ENCODE peak calls at places on chromosome 13, in five cellular contexts. One of them, this sample, is unnamed.

GRCh38 chr13:83065136-83065535 is 817.1 kb downstream of the SLITRK1 start:
- DNase-seq in keratinocyte: no peak
- DNase-seq in A673: no peak
- DNase-seq in cardiac muscle cell: peak; percentile 97
- DNase-seq in right cardiac atrium: peak; percentile 51
- DNase-seq in this sample: no peak

GRCh38 chr13:107680115-107680514 is 535.2 kb downstream of the LIG4 start:
- DNase-seq in right cardiac atrium: no peak
- DNase-seq in keratinocyte: no peak
- DNase-seq in cardiac muscle cell: peak; percentile 3
- DNase-seq in A673: peak; percentile 19
- DNase-seq in this sample: no peak

GRCh38 chr13:88022826-88023225 is 351.7 kb downstream of the SLITRK5 start:
- DNase-seq in A673: no peak
- DNase-seq in keratinocyte: no peak
- DNase-seq in cardiac muscle cell: peak; percentile 40
- DNase-seq in right cardiac atrium: no peak
- DNase-seq in this sample: no peak

GRCh38 chr13:81929988-81930387 is 1589.1 kb upstream of the SPRY2 start:
- DNase-seq in cardiac muscle cell: peak; percentile 5
- DNase-seq in right cardiac atrium: no peak
- DNase-seq in keratinocyte: no peak
- DNase-seq in A673: peak; percentile 44
- DNase-seq in this sample: peak; percentile 82

GRCh38 chr13:112885782-112886268 is 83.2 kb upstream of the MCF2L start:
- DNase-seq in A673: no peak
- DNase-seq in keratinocyte: peak; percentile 45
- DNase-seq in cardiac muscle cell: peak; percentile 94
- DNase-seq in right cardiac atrium: peak; percentile 87
- DNase-seq in this sample: no peak

GRCh38 chr13:112069063-112069726 is 2.2 kb downstream of the SOX1 start:
- DNase-seq in right cardiac atrium: no peak
- DNase-seq in keratinocyte: no peak
- DNase-seq in A673: no peak
- DNase-seq in cardiac muscle cell: no peak
- DNase-seq in this sample: no peak

GRCh38 chr13:37194428-37194861 is 89.0 kb upstream of the CSNK1A1L start:
- DNase-seq in A673: no peak
- DNase-seq in right cardiac atrium: no peak
- DNase-seq in keratinocyte: no peak
- DNase-seq in cardiac muscle cell: peak; percentile 35
- DNase-seq in this sample: no peak

GRCh38 chr13:57568865-57569264 is 62.7 kb upstream of the PCDH17 start:
- DNase-seq in right cardiac atrium: no peak
- DNase-seq in cardiac muscle cell: no peak
- DNase-seq in keratinocyte: no peak
- DNase-seq in A673: no peak
- DNase-seq in this sample: no peak

GRCh38 chr13:21435710-21436151 is 23.4 kb downstream of the ZDHHC20 start:
- DNase-seq in cardiac muscle cell: peak; percentile 79
- DNase-seq in keratinocyte: no peak
- DNase-seq in A673: no peak
- DNase-seq in right cardiac atrium: peak; percentile 65
- DNase-seq in this sample: no peak

GRCh38 chr13:80171096-80171495 is 169.8 kb downstream of the SPRY2 start:
- DNase-seq in A673: no peak
- DNase-seq in right cardiac atrium: no peak
- DNase-seq in keratinocyte: no peak
- DNase-seq in cardiac muscle cell: no peak
- DNase-seq in this sample: no peak

GRCh38 chr13:45119469-45119989 is 781 bp upstream of the GTF2F2 start:
- DNase-seq in keratinocyte: no peak
- DNase-seq in A673: no peak
- DNase-seq in right cardiac atrium: no peak
- DNase-seq in cardiac muscle cell: peak; percentile 78
- DNase-seq in this sample: no peak

GRCh38 chr13:31009166-31009565 is 76.7 kb downstream of the TEX26 start:
- DNase-seq in A673: no peak
- DNase-seq in cardiac muscle cell: peak; percentile 7
- DNase-seq in right cardiac atrium: no peak
- DNase-seq in keratinocyte: peak; percentile 38
- DNase-seq in this sample: no peak

GRCh38 chr13:45195421-45195820 is 5.4 kb downstream of the KCTD4 start:
- DNase-seq in A673: no peak
- DNase-seq in right cardiac atrium: no peak
- DNase-seq in keratinocyte: no peak
- DNase-seq in cardiac muscle cell: no peak
- DNase-seq in this sample: no peak

GRCh38 chr13:52414963-52415362 is 9.0 kb upstream of the THSD1 start:
- DNase-seq in A673: no peak
- DNase-seq in right cardiac atrium: no peak
- DNase-seq in keratinocyte: peak; percentile 55
- DNase-seq in cardiac muscle cell: peak; percentile 61
- DNase-seq in this sample: no peak

GRCh38 chr13:72537400-72537780 is 190.0 kb downstream of the MZT1 start:
- DNase-seq in keratinocyte: no peak
- DNase-seq in cardiac muscle cell: no peak
- DNase-seq in right cardiac atrium: no peak
- DNase-seq in A673: no peak
- DNase-seq in this sample: no peak

GRCh38 chr13:99178636-99179035 is 22.0 kb upstream of the UBAC2 start:
- DNase-seq in keratinocyte: no peak
- DNase-seq in A673: no peak
- DNase-seq in cardiac muscle cell: no peak
- DNase-seq in right cardiac atrium: peak; percentile 31
- DNase-seq in this sample: no peak

GRCh38 chr13:63449549-63449948 is 2033.9 kb upstream of the PCDH20 start:
- DNase-seq in A673: peak; percentile 37
- DNase-seq in right cardiac atrium: no peak
- DNase-seq in cardiac muscle cell: no peak
- DNase-seq in keratinocyte: no peak
- DNase-seq in this sample: no peak

GRCh38 chr13:32537580-32538233 is 888 bp downstream of the N4BP2L2 start:
- DNase-seq in A673: peak; percentile 44
- DNase-seq in cardiac muscle cell: no peak
- DNase-seq in keratinocyte: no peak
- DNase-seq in right cardiac atrium: peak; percentile 34
- DNase-seq in this sample: peak; percentile 36

DNA sequence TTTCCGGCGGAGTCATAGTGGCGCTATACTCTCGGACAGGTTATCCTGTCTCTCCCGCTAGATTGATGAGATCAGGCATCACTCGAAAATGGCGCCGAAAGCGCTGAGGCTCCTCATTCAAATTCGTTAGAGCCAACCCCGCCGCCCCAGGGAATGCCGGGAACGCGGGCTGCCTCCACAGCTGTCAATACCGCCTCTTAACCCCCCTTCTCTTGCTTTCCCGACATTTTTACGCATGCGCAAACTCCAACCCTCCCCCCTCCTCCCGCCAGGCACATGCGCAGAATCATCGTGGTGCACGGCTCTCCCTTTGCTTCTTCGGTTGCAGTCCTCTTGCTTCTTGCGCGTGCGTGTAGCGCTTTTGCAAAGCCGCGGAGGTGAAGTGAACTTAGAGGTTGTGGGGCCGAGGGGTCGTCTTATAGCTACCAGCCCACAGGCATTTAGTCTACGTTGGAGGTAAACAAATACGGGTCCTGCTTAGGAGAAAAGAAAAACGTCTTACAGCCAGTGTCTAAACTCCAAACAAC is 66.7 kb downstream of the KCNRG start:
- DNase-seq in A673: peak; percentile 99
- DNase-seq in right cardiac atrium: peak; percentile 97
- DNase-seq in keratinocyte: peak; percentile 91
- DNase-seq in cardiac muscle cell: peak; percentile 99
- DNase-seq in this sample: peak; percentile 98
- H3K4me1 ChIP-seq in A673: peaks cover 26% of the 10 kb centered on the region
- H3K4me1 ChIP-seq in right cardiac atrium: no peaks in the 10 kb centered on the region
- H3K4me1 ChIP-seq in keratinocyte: peaks cover 21% of the 10 kb centered on the region
- H3K4me1 ChIP-seq in cardiac muscle cell: peaks cover 3% of the 10 kb centered on the region
- H3K4me1 ChIP-seq in this sample: peaks cover 23% of the 10 kb centered on the region

GRCh38 chr13:36133950-36134349 is 2.8 kb upstream of the DCLK1 start:
- DNase-seq in A673: peak; percentile 68
- DNase-seq in keratinocyte: no peak
- DNase-seq in cardiac muscle cell: peak; percentile 49
- DNase-seq in right cardiac atrium: no peak
- DNase-seq in this sample: no peak

GRCh38 chr13:36131215-36131930 is at the start of gene DCLK1:
- DNase-seq in A673: peak; percentile 68
- DNase-seq in keratinocyte: no peak
- DNase-seq in cardiac muscle cell: peak; percentile 65
- DNase-seq in right cardiac atrium: peak; percentile 82
- DNase-seq in this sample: peak; percentile 76

GRCh38 chr13:36130168-36130541 is 1.0 kb downstream of the DCLK1 start:
- DNase-seq in keratinocyte: no peak
- DNase-seq in cardiac muscle cell: no peak
- DNase-seq in A673: no peak
- DNase-seq in right cardiac atrium: no peak
- DNase-seq in this sample: peak; percentile 24

GRCh38 chr13:36130542-36131214 is 504 bp downstream of the DCLK1 start:
- DNase-seq in keratinocyte: no peak
- DNase-seq in A673: peak; percentile 35
- DNase-seq in right cardiac atrium: peak; percentile 45
- DNase-seq in cardiac muscle cell: peak; percentile 33
- DNase-seq in this sample: peak; percentile 50

DNA sequence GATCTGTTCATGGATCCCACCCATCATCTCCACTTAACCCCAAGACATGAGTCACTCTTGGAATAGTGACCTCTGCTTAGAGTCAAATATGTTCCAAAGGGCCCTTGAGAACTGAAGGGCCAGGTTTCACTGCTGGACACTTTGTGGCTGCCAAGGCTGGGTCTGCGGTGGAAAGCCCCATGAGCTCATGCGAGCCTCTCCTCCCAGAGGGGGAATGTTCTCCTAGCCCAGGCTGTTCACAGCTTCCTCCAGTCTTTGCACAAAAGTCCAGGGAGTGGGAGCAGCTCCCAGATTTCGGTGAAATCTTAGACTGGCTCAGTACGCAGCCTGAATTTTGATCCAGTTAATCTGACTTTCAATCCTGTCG is 732 bp upstream of the DCLK1 start:
- DNase-seq in keratinocyte: no peak
- DNase-seq in A673: no peak
- DNase-seq in cardiac muscle cell: peak; percentile 61
- DNase-seq in right cardiac atrium: peak; percentile 86
- DNase-seq in this sample: no peak
- H3K27me3 ChIP-seq in keratinocyte: peaks cover 31% of the 10 kb centered on the region
- H3K27me3 ChIP-seq in A673: peaks cover 12% of the 10 kb centered on the region
- H3K27me3 ChIP-seq in cardiac muscle cell: peaks cover 71% of the 10 kb centered on the region
- H3K27me3 ChIP-seq in right cardiac atrium: no peaks in the 10 kb centered on the region
- H3K27me3 ChIP-seq in this sample: no peaks in the 10 kb centered on the region

DNA sequence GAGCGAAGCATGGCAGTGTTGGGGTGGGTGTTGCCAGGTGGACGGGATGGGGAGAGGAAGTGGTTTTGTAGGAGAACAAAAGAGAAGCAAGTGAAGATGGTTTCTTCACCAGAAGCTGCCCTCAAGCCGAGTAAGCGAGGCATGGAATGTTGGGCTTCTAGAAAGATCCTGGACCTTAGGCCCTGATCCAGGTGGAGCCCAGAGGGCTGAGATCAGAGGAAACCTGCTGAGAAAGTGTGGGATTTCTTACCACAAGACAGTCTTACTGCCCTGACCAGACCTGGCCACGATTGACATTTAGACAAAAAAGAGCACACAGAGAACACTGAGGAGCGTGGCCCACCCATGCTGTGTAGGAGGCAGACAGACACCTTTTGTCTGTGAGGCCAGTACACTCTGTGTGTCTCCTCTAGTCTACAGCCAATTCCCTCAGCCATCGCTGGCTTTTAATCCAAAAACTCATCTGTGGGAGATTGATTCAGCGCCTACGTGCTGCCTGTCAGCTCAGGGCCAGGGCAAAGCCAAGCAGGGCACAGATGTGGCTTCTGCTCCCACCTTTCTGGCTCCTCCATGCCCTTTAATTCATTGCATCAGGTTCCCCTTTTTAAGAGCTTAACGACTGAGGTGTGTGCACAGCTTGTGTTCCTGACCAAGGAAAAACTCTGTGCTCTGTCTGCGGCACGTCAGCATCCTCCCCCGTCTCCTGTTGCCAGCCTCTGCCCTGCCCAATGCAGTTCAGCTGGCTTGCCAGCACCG is 123.3 kb downstream of the AKAP11 start:
- DNase-seq in right cardiac atrium: no peak
- DNase-seq in keratinocyte: no peak
- DNase-seq in cardiac muscle cell: no peak
- DNase-seq in A673: no peak
- DNase-seq in this sample: no peak
- H3K4me3 ChIP-seq in right cardiac atrium: no peak overlapping the region
- H3K4me3 ChIP-seq in keratinocyte: no peak overlapping the region
- H3K4me3 ChIP-seq in cardiac muscle cell: no peak overlapping the region
- H3K4me3 ChIP-seq in A673: no peak overlapping the region
- H3K4me3 ChIP-seq in this sample: no peak overlapping the region

GRCh38 chr13:102915393-102915792 is 69.6 kb downstream of the ERCC5 start:
- DNase-seq in cardiac muscle cell: no peak
- DNase-seq in right cardiac atrium: no peak
- DNase-seq in keratinocyte: no peak
- DNase-seq in A673: no peak
- DNase-seq in this sample: no peak
- H3K4me1 ChIP-seq in cardiac muscle cell: peaks cover 8% of the 10 kb centered on the region
- H3K4me1 ChIP-seq in right cardiac atrium: no peaks in the 10 kb centered on the region
- H3K4me1 ChIP-seq in keratinocyte: peaks cover 41% of the 10 kb centered on the region
- H3K4me1 ChIP-seq in A673: peaks cover 6% of the 10 kb centered on the region
- H3K4me1 ChIP-seq in this sample: peaks cover 5% of the 10 kb centered on the region

DNA sequence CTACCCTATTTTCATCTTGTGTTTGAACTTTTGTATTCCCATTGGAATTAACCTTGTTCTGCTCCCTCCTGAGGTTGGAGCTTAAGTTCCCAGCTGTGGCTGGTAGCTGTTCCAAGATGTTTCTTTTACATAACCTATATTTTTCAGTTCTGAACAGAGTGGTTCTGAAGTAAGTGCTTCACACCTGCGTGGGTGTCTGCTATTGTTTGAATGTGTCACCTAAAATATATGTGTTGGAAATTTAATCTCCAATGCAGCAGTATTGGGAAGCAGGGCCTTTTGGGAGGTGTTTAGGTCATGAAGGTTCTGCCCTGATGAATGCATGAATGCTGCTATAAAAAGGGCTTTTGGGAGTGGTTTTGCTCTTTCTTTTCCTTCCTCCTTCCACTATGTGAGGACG is 123.8 kb downstream of the LACC1 start:
- DNase-seq in A673: no peak
- DNase-seq in right cardiac atrium: no peak
- DNase-seq in keratinocyte: no peak
- DNase-seq in cardiac muscle cell: no peak
- DNase-seq in this sample: no peak
- H3K27me3 ChIP-seq in A673: no peaks in the 10 kb centered on the region
- H3K27me3 ChIP-seq in right cardiac atrium: no peaks in the 10 kb centered on the region
- H3K27me3 ChIP-seq in keratinocyte: no peaks in the 10 kb centered on the region
- H3K27me3 ChIP-seq in cardiac muscle cell: no peaks in the 10 kb centered on the region
- H3K27me3 ChIP-seq in this sample: no peaks in the 10 kb centered on the region

GRCh38 chr13:85806553-85807175 is 7.4 kb upstream of the SLITRK6 start:
- DNase-seq in A673: peak; percentile 74
- DNase-seq in right cardiac atrium: no peak
- DNase-seq in keratinocyte: peak; percentile 2
- DNase-seq in cardiac muscle cell: peak; percentile 75
- DNase-seq in this sample: peak; percentile 60
- H3K4me3 ChIP-seq in A673: no peak overlapping the region
- H3K4me3 ChIP-seq in right cardiac atrium: no peak overlapping the region
- H3K4me3 ChIP-seq in keratinocyte: no peak overlapping the region
- H3K4me3 ChIP-seq in cardiac muscle cell: no peak overlapping the region
- H3K4me3 ChIP-seq in this sample: no peak overlapping the region

GRCh38 chr13:42392706-42393572 is 121.0 kb downstream of the AKAP11 start:
- DNase-seq in right cardiac atrium: no peak
- DNase-seq in cardiac muscle cell: no peak
- DNase-seq in keratinocyte: no peak
- DNase-seq in A673: no peak
- DNase-seq in this sample: no peak
- H3K4me1 ChIP-seq in right cardiac atrium: no peaks in the 10 kb centered on the region
- H3K4me1 ChIP-seq in cardiac muscle cell: no peaks in the 10 kb centered on the region
- H3K4me1 ChIP-seq in keratinocyte: no peaks in the 10 kb centered on the region
- H3K4me1 ChIP-seq in A673: no peaks in the 10 kb centered on the region
- H3K4me1 ChIP-seq in this sample: peaks cover 2% of the 10 kb centered on the region

This sample was measured in HAP-1.